ENCODE peak calls at places on chromosome 22, in six cellular contexts. W is BE2C, Z is neural progenitor cell, E is lower leg skin, X is coronary artery, G is heart right ventricle. Y is an unnamed sample.
A peak's percentile ranks its signal among the peaks of the same experiment; 100 is the strongest.

GRCh38 chr22:42066133-42066761 is 4.4 kb downstream of the NAGA start:
- DNase-seq in W (no peak), Z (no peak), E (peak; percentile 5), X (no peak), G (no peak), Y (no peak)

GRCh38 chr22:28021998-28022660 is 103.1 kb upstream of the PITPNB start:
- DNase-seq in W (no peak), Z (no peak), E (no peak), X (no peak), G (peak; percentile 2), Y (no peak)

GRCh38 chr22:48742191-48742555 is 1085.5 kb downstream of the BRD1 start:
- DNase-seq in W (no peak), Z (no peak), E (no peak), X (no peak), G (no peak), Y (no peak)

GRCh38 chr22:43159484-43160178 is 8.3 kb downstream of the TSPO start:
- DNase-seq in W (peak; percentile 47), Z (peak; percentile 70), E (no peak), X (no peak), G (no peak), Y (peak; percentile 42)

GRCh38 chr22:47090591-47091240 is 328.3 kb downstream of the TBC1D22A start:
- DNase-seq in W (no peak), Z (peak; percentile 47), E (peak; percentile 47), X (no peak), G (no peak), Y (peak; percentile 28)

GRCh38 chr22:29998627-29999026 is 81.6 kb upstream of the HORMAD2 start:
- DNase-seq in W (no peak), Z (no peak), E (no peak), X (no peak), G (no peak), Y (no peak)

GRCh38 chr22:36453266-36453607 is 28.2 kb downstream of the TXN2 start:
- DNase-seq in W (no peak), Z (no peak), E (no peak), X (no peak), G (no peak), Y (no peak)

GRCh38 chr22:44196241-44196640 is 15.5 kb downstream of the PARVG start:
- DNase-seq in W (no peak), Z (no peak), E (no peak), X (no peak), G (no peak), Y (no peak)

GRCh38 chr22:44407404-44408226 is 90.4 kb downstream of the RTL6 start:
- DNase-seq in W (peak; percentile 3), Z (no peak), E (no peak), X (no peak), G (no peak), Y (no peak)

GRCh38 chr22:42844756-42845155 is 12.3 kb downstream of the ARFGAP3 start:
- DNase-seq in W (no peak), Z (no peak), E (no peak), X (no peak), G (no peak), Y (peak; percentile 30)

GRCh38 chr22:42816339-42816738 is 40.7 kb downstream of the ARFGAP3 start:
- DNase-seq in W (no peak), Z (no peak), E (no peak), X (no peak), G (no peak), Y (no peak)

GRCh38 chr22:29375436-29376076 is 12.8 kb downstream of the AP1B1 start:
- DNase-seq in W (no peak), Z (no peak), E (no peak), X (no peak), G (no peak), Y (peak; percentile 21)

GRCh38 chr22:38305481-38306448 is 11.5 kb downstream of the CSNK1E start:
- DNase-seq in W (peak; percentile 47), Z (peak; percentile 49), E (no peak), X (no peak), G (no peak), Y (peak; percentile 51)
- TF ChIP-seq CTCF in W (no peak), Z (no peak), E (no peak), X (no peak), G (no peak), Y (peak; percentile 21)

GRCh38 chr22:19828035-19828401 is 26.7 kb downstream of the GNB1L start:
- DNase-seq in W (no peak), Z (no peak), E (no peak), X (no peak), G (no peak), Y (no peak)

GRCh38 chr22:19826619-19826950 is 28.1 kb downstream of the GNB1L start:
- DNase-seq in W (no peak), Z (no peak), E (no peak), X (no peak), G (no peak), Y (no peak)

GRCh38 chr22:19825904-19826618 is 28.6 kb downstream of the GNB1L start:
- DNase-seq in W (no peak), Z (no peak), E (no peak), X (peak; percentile 60), G (no peak), Y (no peak)

GRCh38 chr22:19825016-19825339 is 29.7 kb downstream of the GNB1L start:
- DNase-seq in W (no peak), Z (no peak), E (no peak), X (no peak), G (no peak), Y (no peak)

GRCh38 chr22:19827341-19828034 is 27.2 kb downstream of the GNB1L start:
- DNase-seq in W (no peak), Z (no peak), E (no peak), X (no peak), G (no peak), Y (no peak)
- H3K4me3 ChIP-seq in W (no peak overlapping the region), Z (no peak overlapping the region), E (no peak overlapping the region), X (no peak overlapping the region), G (no peak overlapping the region), Y (no peak overlapping the region)

GRCh38 chr22:19580291-19580890 is 56.2 kb upstream of the CLDN5 start:
- DNase-seq in W (no peak), Z (no peak), E (no peak), X (no peak), G (no peak), Y (no peak)
- TF ChIP-seq CTCF in W (no peak), Z (no peak), E (no peak), X (no peak), G (no peak), Y (no peak)

GRCh38 chr22:24289138-24289537 is 18.5 kb downstream of the SPECC1L start:
- DNase-seq in W (no peak), Z (no peak), E (no peak), X (no peak), G (no peak), Y (peak; percentile 88)

GRCh38 chr22:24291538-24292201 is 21.0 kb downstream of the SPECC1L start:
- DNase-seq in W (no peak), Z (no peak), E (no peak), X (no peak), G (no peak), Y (no peak)

GRCh38 chr22:24285245-24285644 is 14.6 kb downstream of the SPECC1L start:
- DNase-seq in W (no peak), Z (no peak), E (no peak), X (no peak), G (no peak), Y (no peak)

GRCh38 chr22:24289781-24290181 is 19.1 kb downstream of the SPECC1L start:
- DNase-seq in W (no peak), Z (peak; percentile 54), E (no peak), X (no peak), G (no peak), Y (peak; percentile 20)

GRCh38 chr22:24290459-24290858 is 19.8 kb downstream of the SPECC1L start:
- DNase-seq in W (no peak), Z (no peak), E (no peak), X (no peak), G (no peak), Y (peak; percentile 34)
- H3K4me3 ChIP-seq in W (no peak overlapping the region), Z (no peak overlapping the region), E (no peak overlapping the region), X (peak overlapping the region; percentile 20), G (no peak overlapping the region), Y (no peak overlapping the region)

Y was measured in cardiac fibroblast.